ENCODE peak calls at places on chromosome 1, in ten cellular contexts. One of them, this sample, is unnamed.

GRCh38 chr1:184605941-184606340 is 148.7 kb downstream of the EDEM3 start:
- DNase-seq in neural progenitor cell: no peak
- DNase-seq in K562: no peak
- DNase-seq in tibial artery: no peak
- DNase-seq in transverse colon: no peak
- DNase-seq in left ventricle myocardium inferior: no peak
- DNase-seq in IMR-90: peak; percentile 59
- DNase-seq in heart right ventricle: no peak
- DNase-seq in right atrium auricular region: no peak
- DNase-seq in fibroblast of lung: no peak
- DNase-seq in this sample: no peak

GRCh38 chr1:176795929-176796328 is 333.0 kb downstream of the PAPPA2 start:
- DNase-seq in heart right ventricle: no peak
- DNase-seq in neural progenitor cell: no peak
- DNase-seq in left ventricle myocardium inferior: no peak
- DNase-seq in K562: peak; percentile 5
- DNase-seq in IMR-90: no peak
- DNase-seq in fibroblast of lung: no peak
- DNase-seq in right atrium auricular region: peak; percentile 68
- DNase-seq in tibial artery: no peak
- DNase-seq in transverse colon: no peak
- DNase-seq in this sample: no peak

GRCh38 chr1:67647036-67647798 is 37.8 kb upstream of the GADD45A start:
- DNase-seq in heart right ventricle: peak; percentile 64
- DNase-seq in fibroblast of lung: peak; percentile 47
- DNase-seq in K562: no peak
- DNase-seq in tibial artery: no peak
- DNase-seq in left ventricle myocardium inferior: no peak
- DNase-seq in right atrium auricular region: no peak
- DNase-seq in neural progenitor cell: no peak
- DNase-seq in transverse colon: no peak
- DNase-seq in IMR-90: no peak
- DNase-seq in this sample: no peak

GRCh38 chr1:231194843-231195516 is 33.1 kb downstream of the TRIM67 start:
- DNase-seq in right atrium auricular region: no peak
- DNase-seq in fibroblast of lung: no peak
- DNase-seq in neural progenitor cell: no peak
- DNase-seq in transverse colon: no peak
- DNase-seq in IMR-90: no peak
- DNase-seq in tibial artery: no peak
- DNase-seq in left ventricle myocardium inferior: no peak
- DNase-seq in K562: peak; percentile 69
- DNase-seq in heart right ventricle: no peak
- DNase-seq in this sample: no peak

GRCh38 chr1:23108918-23109533 is 59.6 kb downstream of the LUZP1 start:
- DNase-seq in transverse colon: no peak
- DNase-seq in K562: no peak
- DNase-seq in left ventricle myocardium inferior: no peak
- DNase-seq in heart right ventricle: no peak
- DNase-seq in fibroblast of lung: no peak
- DNase-seq in neural progenitor cell: no peak
- DNase-seq in IMR-90: no peak
- DNase-seq in tibial artery: no peak
- DNase-seq in right atrium auricular region: no peak
- DNase-seq in this sample: no peak

GRCh38 chr1:7299329-7299799 is 471.7 kb upstream of the VAMP3 start:
- DNase-seq in neural progenitor cell: peak; percentile 55
- DNase-seq in right atrium auricular region: peak; percentile 72
- DNase-seq in transverse colon: peak; percentile 54
- DNase-seq in IMR-90: peak; percentile 100
- DNase-seq in tibial artery: peak; percentile 81
- DNase-seq in heart right ventricle: peak; percentile 56
- DNase-seq in fibroblast of lung: peak; percentile 99
- DNase-seq in K562: no peak
- DNase-seq in left ventricle myocardium inferior: peak; percentile 50
- DNase-seq in this sample: peak; percentile 98

GRCh38 chr1:113859478-113860175 is 11.9 kb downstream of the PTPN22 start:
- DNase-seq in transverse colon: no peak
- DNase-seq in fibroblast of lung: no peak
- DNase-seq in right atrium auricular region: no peak
- DNase-seq in neural progenitor cell: no peak
- DNase-seq in tibial artery: no peak
- DNase-seq in heart right ventricle: no peak
- DNase-seq in IMR-90: no peak
- DNase-seq in K562: peak; percentile 57
- DNase-seq in left ventricle myocardium inferior: no peak
- DNase-seq in this sample: no peak

GRCh38 chr1:200546577-200546976 is 74.0 kb downstream of the KIF14 start:
- DNase-seq in tibial artery: no peak
- DNase-seq in heart right ventricle: no peak
- DNase-seq in transverse colon: no peak
- DNase-seq in left ventricle myocardium inferior: no peak
- DNase-seq in IMR-90: no peak
- DNase-seq in right atrium auricular region: no peak
- DNase-seq in neural progenitor cell: no peak
- DNase-seq in fibroblast of lung: no peak
- DNase-seq in K562: no peak
- DNase-seq in this sample: no peak

GRCh38 chr1:173164686-173165085 is 42.4 kb downstream of the TNFSF4 start:
- DNase-seq in neural progenitor cell: peak; percentile 73
- DNase-seq in left ventricle myocardium inferior: no peak
- DNase-seq in IMR-90: no peak
- DNase-seq in right atrium auricular region: no peak
- DNase-seq in fibroblast of lung: no peak
- DNase-seq in heart right ventricle: no peak
- DNase-seq in transverse colon: no peak
- DNase-seq in K562: no peak
- DNase-seq in tibial artery: no peak
- DNase-seq in this sample: no peak

GRCh38 chr1:225987491-225988316 is 11.4 kb downstream of the SDE2 start:
- DNase-seq in fibroblast of lung: peak; percentile 73
- DNase-seq in IMR-90: peak; percentile 59
- DNase-seq in right atrium auricular region: no peak
- DNase-seq in left ventricle myocardium inferior: no peak
- DNase-seq in heart right ventricle: no peak
- DNase-seq in tibial artery: no peak
- DNase-seq in transverse colon: no peak
- DNase-seq in neural progenitor cell: peak; percentile 35
- DNase-seq in K562: peak; percentile 71
- DNase-seq in this sample: no peak

GRCh38 chr1:26190373-26190987 is at the start of gene CATSPER4:
- DNase-seq in right atrium auricular region: no peak
- DNase-seq in heart right ventricle: no peak
- DNase-seq in neural progenitor cell: peak; percentile 87
- DNase-seq in K562: peak; percentile 75
- DNase-seq in transverse colon: no peak
- DNase-seq in IMR-90: no peak
- DNase-seq in left ventricle myocardium inferior: no peak
- DNase-seq in fibroblast of lung: no peak
- DNase-seq in tibial artery: no peak
- DNase-seq in this sample: no peak

GRCh38 chr1:245409341-245410195 is 254.8 kb downstream of the KIF26B start:
- DNase-seq in IMR-90: no peak
- DNase-seq in right atrium auricular region: no peak
- DNase-seq in K562: no peak
- DNase-seq in heart right ventricle: no peak
- DNase-seq in left ventricle myocardium inferior: no peak
- DNase-seq in tibial artery: no peak
- DNase-seq in neural progenitor cell: no peak
- DNase-seq in fibroblast of lung: no peak
- DNase-seq in transverse colon: no peak
- DNase-seq in this sample: no peak

GRCh38 chr1:23593042-23593521 is 33.8 kb upstream of the ID3 start:
- DNase-seq in tibial artery: no peak
- DNase-seq in K562: no peak
- DNase-seq in transverse colon: no peak
- DNase-seq in fibroblast of lung: no peak
- DNase-seq in neural progenitor cell: no peak
- DNase-seq in heart right ventricle: no peak
- DNase-seq in left ventricle myocardium inferior: no peak
- DNase-seq in right atrium auricular region: no peak
- DNase-seq in IMR-90: no peak
- DNase-seq in this sample: no peak

GRCh38 chr1:42108309-42108708 is 44.9 kb upstream of the GUCA2B start:
- DNase-seq in neural progenitor cell: no peak
- DNase-seq in fibroblast of lung: no peak
- DNase-seq in transverse colon: no peak
- DNase-seq in left ventricle myocardium inferior: no peak
- DNase-seq in IMR-90: no peak
- DNase-seq in K562: no peak
- DNase-seq in right atrium auricular region: no peak
- DNase-seq in tibial artery: no peak
- DNase-seq in heart right ventricle: no peak
- DNase-seq in this sample: no peak

GRCh38 chr1:92168657-92169056 is 49.1 kb upstream of the C1orf146 start:
- DNase-seq in K562: no peak
- DNase-seq in right atrium auricular region: no peak
- DNase-seq in transverse colon: no peak
- DNase-seq in left ventricle myocardium inferior: no peak
- DNase-seq in IMR-90: peak; percentile 74
- DNase-seq in neural progenitor cell: peak; percentile 11
- DNase-seq in heart right ventricle: no peak
- DNase-seq in tibial artery: no peak
- DNase-seq in fibroblast of lung: no peak
- DNase-seq in this sample: no peak

GRCh38 chr1:244749230-244750016 is 86.0 kb upstream of the COX20 start:
- DNase-seq in neural progenitor cell: no peak
- DNase-seq in K562: no peak
- DNase-seq in heart right ventricle: no peak
- DNase-seq in fibroblast of lung: no peak
- DNase-seq in IMR-90: no peak
- DNase-seq in transverse colon: no peak
- DNase-seq in left ventricle myocardium inferior: no peak
- DNase-seq in right atrium auricular region: no peak
- DNase-seq in tibial artery: no peak
- DNase-seq in this sample: no peak

GRCh38 chr1:229855999-229856650 is 210.9 kb upstream of the GALNT2 start:
- DNase-seq in tibial artery: no peak
- DNase-seq in neural progenitor cell: peak; percentile 59
- DNase-seq in K562: no peak
- DNase-seq in IMR-90: no peak
- DNase-seq in transverse colon: peak; percentile 50
- DNase-seq in right atrium auricular region: no peak
- DNase-seq in left ventricle myocardium inferior: no peak
- DNase-seq in heart right ventricle: no peak
- DNase-seq in fibroblast of lung: no peak
- DNase-seq in this sample: no peak
- H3K4me3 ChIP-seq in tibial artery: no peak overlapping the region
- H3K4me3 ChIP-seq in neural progenitor cell: no peak overlapping the region
- H3K4me3 ChIP-seq in K562: no peak overlapping the region
- H3K4me3 ChIP-seq in IMR-90: peak overlapping the region; percentile 6
- H3K4me3 ChIP-seq in transverse colon: no peak overlapping the region
- H3K4me3 ChIP-seq in right atrium auricular region: no peak overlapping the region
- H3K4me3 ChIP-seq in left ventricle myocardium inferior: peak overlapping the region; percentile 10
- H3K4me3 ChIP-seq in heart right ventricle: no peak overlapping the region
- H3K4me3 ChIP-seq in fibroblast of lung: no peak overlapping the region
- H3K4me3 ChIP-seq in this sample: no peak overlapping the region

GRCh38 chr1:85078903-85079302 is 30.6 kb upstream of the MCOLN3 start:
- DNase-seq in left ventricle myocardium inferior: no peak
- DNase-seq in heart right ventricle: no peak
- DNase-seq in right atrium auricular region: no peak
- DNase-seq in K562: no peak
- DNase-seq in neural progenitor cell: peak; percentile 27
- DNase-seq in fibroblast of lung: peak; percentile 29
- DNase-seq in transverse colon: no peak
- DNase-seq in IMR-90: peak; percentile 17
- DNase-seq in tibial artery: no peak
- DNase-seq in this sample: peak; percentile 11

GRCh38 chr1:85068846-85069245 is 20.5 kb upstream of the MCOLN3 start:
- DNase-seq in K562: no peak
- DNase-seq in left ventricle myocardium inferior: no peak
- DNase-seq in heart right ventricle: no peak
- DNase-seq in tibial artery: no peak
- DNase-seq in IMR-90: no peak
- DNase-seq in fibroblast of lung: no peak
- DNase-seq in neural progenitor cell: no peak
- DNase-seq in transverse colon: no peak
- DNase-seq in right atrium auricular region: no peak
- DNase-seq in this sample: no peak

GRCh38 chr1:85070972-85071492 is 22.7 kb upstream of the MCOLN3 start:
- DNase-seq in IMR-90: no peak
- DNase-seq in fibroblast of lung: no peak
- DNase-seq in tibial artery: no peak
- DNase-seq in left ventricle myocardium inferior: no peak
- DNase-seq in neural progenitor cell: no peak
- DNase-seq in transverse colon: no peak
- DNase-seq in K562: no peak
- DNase-seq in right atrium auricular region: no peak
- DNase-seq in heart right ventricle: no peak
- DNase-seq in this sample: no peak

GRCh38 chr1:85074365-85074964 is 26.2 kb upstream of the MCOLN3 start:
- DNase-seq in IMR-90: no peak
- DNase-seq in neural progenitor cell: no peak
- DNase-seq in K562: no peak
- DNase-seq in tibial artery: no peak
- DNase-seq in transverse colon: no peak
- DNase-seq in left ventricle myocardium inferior: no peak
- DNase-seq in fibroblast of lung: no peak
- DNase-seq in right atrium auricular region: no peak
- DNase-seq in heart right ventricle: no peak
- DNase-seq in this sample: no peak
- H3K36me3 ChIP-seq in IMR-90: no peaks in the 10 kb centered on the region
- H3K36me3 ChIP-seq in neural progenitor cell: no peaks in the 10 kb centered on the region
- H3K36me3 ChIP-seq in K562: no peaks in the 10 kb centered on the region
- H3K36me3 ChIP-seq in tibial artery: no peaks in the 10 kb centered on the region
- H3K36me3 ChIP-seq in transverse colon: no peaks in the 10 kb centered on the region
- H3K36me3 ChIP-seq in left ventricle myocardium inferior: no peaks in the 10 kb centered on the region
- H3K36me3 ChIP-seq in fibroblast of lung: no peaks in the 10 kb centered on the region
- H3K36me3 ChIP-seq in right atrium auricular region: no peaks in the 10 kb centered on the region
- H3K36me3 ChIP-seq in heart right ventricle: no peaks in the 10 kb centered on the region
- H3K36me3 ChIP-seq in this sample: no peaks in the 10 kb centered on the region

GRCh38 chr1:11787251-11787803 is 18.4 kb downstream of the MTHFR start:
- DNase-seq in fibroblast of lung: peak; percentile 55
- DNase-seq in K562: peak; percentile 70
- DNase-seq in tibial artery: peak; percentile 87
- DNase-seq in IMR-90: peak; percentile 34
- DNase-seq in heart right ventricle: peak; percentile 74
- DNase-seq in transverse colon: peak; percentile 66
- DNase-seq in left ventricle myocardium inferior: peak; percentile 70
- DNase-seq in right atrium auricular region: peak; percentile 78
- DNase-seq in neural progenitor cell: peak; percentile 61
- DNase-seq in this sample: no peak
- H3K4me3 ChIP-seq in fibroblast of lung: no peak overlapping the region
- H3K4me3 ChIP-seq in K562: no peak overlapping the region
- H3K4me3 ChIP-seq in tibial artery: peak overlapping the region; percentile 10
- H3K4me3 ChIP-seq in IMR-90: no peak overlapping the region
- H3K4me3 ChIP-seq in heart right ventricle: no peak overlapping the region
- H3K4me3 ChIP-seq in transverse colon: no peak overlapping the region
- H3K4me3 ChIP-seq in left ventricle myocardium inferior: peak overlapping the region; percentile 42
- H3K4me3 ChIP-seq in right atrium auricular region: no peak overlapping the region
- H3K4me3 ChIP-seq in neural progenitor cell: no peak overlapping the region
- H3K4me3 ChIP-seq in this sample: no peak overlapping the region

DNA sequence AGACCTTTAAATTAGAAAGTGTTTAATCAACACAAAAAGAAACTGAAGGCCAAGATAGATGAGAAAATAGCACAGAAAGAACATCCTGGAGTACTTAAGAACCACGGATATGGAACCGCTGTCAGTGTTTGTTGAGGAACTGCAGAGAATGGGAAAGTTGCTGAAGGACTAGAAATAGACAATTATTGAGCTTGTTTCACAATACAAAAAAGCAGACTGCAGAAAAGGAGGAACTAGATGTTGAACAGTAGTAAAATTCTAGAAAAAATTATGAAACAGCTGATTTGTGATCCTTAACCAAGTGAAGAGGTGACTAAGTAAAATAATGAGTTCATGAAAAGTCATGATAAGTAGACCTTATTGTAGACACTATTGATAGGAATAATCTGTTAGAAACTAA is 29.7 kb downstream of the MYSM1 start:
- DNase-seq in fibroblast of lung: no peak
- DNase-seq in K562: no peak
- DNase-seq in neural progenitor cell: no peak
- DNase-seq in left ventricle myocardium inferior: no peak
- DNase-seq in IMR-90: no peak
- DNase-seq in right atrium auricular region: no peak
- DNase-seq in heart right ventricle: no peak
- DNase-seq in transverse colon: no peak
- DNase-seq in tibial artery: no peak
- DNase-seq in this sample: no peak
- H3K36me3 ChIP-seq in fibroblast of lung: peaks cover 6% of the 10 kb centered on the region
- H3K36me3 ChIP-seq in K562: peaks cover 86% of the 10 kb centered on the region
- H3K36me3 ChIP-seq in neural progenitor cell: peaks cover 38% of the 10 kb centered on the region
- H3K36me3 ChIP-seq in left ventricle myocardium inferior: peaks cover 99% of the 10 kb centered on the region
- H3K36me3 ChIP-seq in IMR-90: peaks cover 24% of the 10 kb centered on the region
- H3K36me3 ChIP-seq in right atrium auricular region: peaks cover 86% of the 10 kb centered on the region
- H3K36me3 ChIP-seq in heart right ventricle: peaks cover 42% of the 10 kb centered on the region
- H3K36me3 ChIP-seq in transverse colon: no peaks in the 10 kb centered on the region
- H3K36me3 ChIP-seq in tibial artery: peaks cover 85% of the 10 kb centered on the region
- H3K36me3 ChIP-seq in this sample: peaks cover 47% of the 10 kb centered on the region